ENCODE peak calls at places on chromosomes 3 and 15, in eight cellular contexts. One of them, this sample, is unnamed.

GRCh38 chr3:170869645-170870593 is at the start of gene RPL22L1:
- DNase-seq in heart left ventricle: peak; percentile 96
- DNase-seq in body of pancreas: peak; percentile 95
- DNase-seq in endothelial cell of umbilical vein: peak; percentile 94
- DNase-seq in erythroblast: no peak
- DNase-seq in IMR-90: peak; percentile 95
- DNase-seq in breast epithelium: peak; percentile 94
- DNase-seq in GM12878: peak; percentile 91
- DNase-seq in this sample: peak; percentile 97

GRCh38 chr3:155233213-155233612 is 60.3 kb downstream of the STRIT1 start:
- DNase-seq in heart left ventricle: peak; percentile 75
- DNase-seq in body of pancreas: peak; percentile 37
- DNase-seq in endothelial cell of umbilical vein: peak; percentile 14
- DNase-seq in erythroblast: no peak
- DNase-seq in IMR-90: peak; percentile 81
- DNase-seq in breast epithelium: no peak
- DNase-seq in GM12878: no peak
- DNase-seq in this sample: peak; percentile 80

GRCh38 chr3:119234610-119235009 is 6.1 kb downstream of the B4GALT4 start:
- DNase-seq in heart left ventricle: no peak
- DNase-seq in body of pancreas: no peak
- DNase-seq in endothelial cell of umbilical vein: no peak
- DNase-seq in erythroblast: no peak
- DNase-seq in IMR-90: no peak
- DNase-seq in breast epithelium: no peak
- DNase-seq in GM12878: no peak
- DNase-seq in this sample: no peak

GRCh38 chr15:91866371-91866905 is 12.9 kb downstream of the SLCO3A1 start:
- DNase-seq in heart left ventricle: no peak
- DNase-seq in body of pancreas: no peak
- DNase-seq in endothelial cell of umbilical vein: no peak
- DNase-seq in erythroblast: no peak
- DNase-seq in IMR-90: peak; percentile 22
- DNase-seq in breast epithelium: no peak
- DNase-seq in GM12878: no peak
- DNase-seq in this sample: no peak

GRCh38 chr15:26974120-26974780 is 3.3 kb downstream of the GABRG3 start:
- DNase-seq in heart left ventricle: no peak
- DNase-seq in body of pancreas: no peak
- DNase-seq in endothelial cell of umbilical vein: no peak
- DNase-seq in erythroblast: peak; percentile 2
- DNase-seq in IMR-90: peak; percentile 9
- DNase-seq in breast epithelium: no peak
- DNase-seq in GM12878: no peak
- DNase-seq in this sample: no peak

GRCh38 chr15:60584355-60585023 is 105.5 kb upstream of the ICE2 start:
- DNase-seq in heart left ventricle: no peak
- DNase-seq in body of pancreas: no peak
- DNase-seq in endothelial cell of umbilical vein: no peak
- DNase-seq in erythroblast: no peak
- DNase-seq in IMR-90: no peak
- DNase-seq in breast epithelium: no peak
- DNase-seq in GM12878: no peak
- DNase-seq in this sample: no peak

GRCh38 chr15:62462268-62462667 is 297.2 kb upstream of the C2CD4B start:
- DNase-seq in heart left ventricle: no peak
- DNase-seq in body of pancreas: peak; percentile 13
- DNase-seq in endothelial cell of umbilical vein: no peak
- DNase-seq in erythroblast: no peak
- DNase-seq in IMR-90: no peak
- DNase-seq in breast epithelium: no peak
- DNase-seq in GM12878: no peak
- DNase-seq in this sample: no peak

GRCh38 chr3:113498221-113499005 is 16.5 kb downstream of the SPICE1 start:
- DNase-seq in heart left ventricle: no peak
- DNase-seq in body of pancreas: no peak
- DNase-seq in endothelial cell of umbilical vein: peak; percentile 87
- DNase-seq in erythroblast: no peak
- DNase-seq in IMR-90: peak; percentile 87
- DNase-seq in breast epithelium: no peak
- DNase-seq in GM12878: no peak
- DNase-seq in this sample: no peak

GRCh38 chr3:72892081-72892763 is 4.4 kb downstream of the GXYLT2 start:
- DNase-seq in heart left ventricle: peak; percentile 52
- DNase-seq in body of pancreas: no peak
- DNase-seq in endothelial cell of umbilical vein: no peak
- DNase-seq in erythroblast: no peak
- DNase-seq in IMR-90: peak; percentile 94
- DNase-seq in breast epithelium: no peak
- DNase-seq in GM12878: no peak
- DNase-seq in this sample: peak; percentile 21

GRCh38 chr3:141486735-141487418 is at the start of gene RASA2:
- DNase-seq in heart left ventricle: peak; percentile 80
- DNase-seq in body of pancreas: peak; percentile 77
- DNase-seq in endothelial cell of umbilical vein: peak; percentile 59
- DNase-seq in erythroblast: peak; percentile 84
- DNase-seq in IMR-90: peak; percentile 66
- DNase-seq in breast epithelium: peak; percentile 64
- DNase-seq in GM12878: no peak
- DNase-seq in this sample: peak; percentile 75

GRCh38 chr3:117681619-117682018 is 972.0 kb downstream of the TUSC7 start:
- DNase-seq in heart left ventricle: no peak
- DNase-seq in body of pancreas: no peak
- DNase-seq in endothelial cell of umbilical vein: no peak
- DNase-seq in erythroblast: no peak
- DNase-seq in IMR-90: peak; percentile 87
- DNase-seq in breast epithelium: no peak
- DNase-seq in GM12878: no peak
- DNase-seq in this sample: no peak

GRCh38 chr3:71066356-71066755 is 517.2 kb downstream of the FOXP1 start:
- DNase-seq in heart left ventricle: no peak
- DNase-seq in body of pancreas: peak; percentile 57
- DNase-seq in endothelial cell of umbilical vein: peak; percentile 62
- DNase-seq in erythroblast: no peak
- DNase-seq in IMR-90: no peak
- DNase-seq in breast epithelium: no peak
- DNase-seq in GM12878: no peak
- DNase-seq in this sample: no peak

GRCh38 chr15:32870240-32871033 is 152.6 kb downstream of the GREM1 start:
- DNase-seq in heart left ventricle: no peak
- DNase-seq in body of pancreas: no peak
- DNase-seq in endothelial cell of umbilical vein: no peak
- DNase-seq in erythroblast: no peak
- DNase-seq in IMR-90: peak; percentile 100
- DNase-seq in breast epithelium: no peak
- DNase-seq in GM12878: peak; percentile 60
- DNase-seq in this sample: no peak

GRCh38 chr15:99347609-99348008 is 96.3 kb downstream of the LRRC28 start:
- DNase-seq in heart left ventricle: no peak
- DNase-seq in body of pancreas: no peak
- DNase-seq in endothelial cell of umbilical vein: no peak
- DNase-seq in erythroblast: no peak
- DNase-seq in IMR-90: peak; percentile 46
- DNase-seq in breast epithelium: no peak
- DNase-seq in GM12878: no peak
- DNase-seq in this sample: no peak

GRCh38 chr15:33451385-33451784 is 140.6 kb downstream of the RYR3 start:
- DNase-seq in heart left ventricle: no peak
- DNase-seq in body of pancreas: no peak
- DNase-seq in endothelial cell of umbilical vein: no peak
- DNase-seq in erythroblast: no peak
- DNase-seq in IMR-90: no peak
- DNase-seq in breast epithelium: no peak
- DNase-seq in GM12878: no peak
- DNase-seq in this sample: no peak

GRCh38 chr3:42501681-42502428 is 588 bp upstream of the VIPR1 start:
- DNase-seq in heart left ventricle: peak; percentile 78
- DNase-seq in body of pancreas: peak; percentile 73
- DNase-seq in endothelial cell of umbilical vein: peak; percentile 50
- DNase-seq in erythroblast: peak; percentile 44
- DNase-seq in IMR-90: peak; percentile 2
- DNase-seq in breast epithelium: peak; percentile 80
- DNase-seq in GM12878: no peak
- DNase-seq in this sample: peak; percentile 67

GRCh38 chr3:190497809-190498208 is 16.1 kb upstream of the IL1RAP start:
- DNase-seq in heart left ventricle: peak; percentile 67
- DNase-seq in body of pancreas: no peak
- DNase-seq in endothelial cell of umbilical vein: no peak
- DNase-seq in erythroblast: no peak
- DNase-seq in IMR-90: no peak
- DNase-seq in breast epithelium: no peak
- DNase-seq in GM12878: no peak
- DNase-seq in this sample: no peak

GRCh38 chr15:76178321-76178720 is 118.5 kb downstream of the TMEM266 start:
- DNase-seq in heart left ventricle: no peak
- DNase-seq in body of pancreas: no peak
- DNase-seq in endothelial cell of umbilical vein: no peak
- DNase-seq in erythroblast: no peak
- DNase-seq in IMR-90: no peak
- DNase-seq in breast epithelium: no peak
- DNase-seq in GM12878: no peak
- DNase-seq in this sample: no peak

GRCh38 chr3:36911990-36912804 is 32.7 kb downstream of the TRANK1 start:
- DNase-seq in heart left ventricle: no peak
- DNase-seq in body of pancreas: no peak
- DNase-seq in endothelial cell of umbilical vein: peak; percentile 20
- DNase-seq in erythroblast: peak; percentile 47
- DNase-seq in IMR-90: peak; percentile 94
- DNase-seq in breast epithelium: no peak
- DNase-seq in GM12878: peak; percentile 97
- DNase-seq in this sample: no peak

GRCh38 chr3:48563382-48563918 is at the start of gene UCN2:
- DNase-seq in heart left ventricle: no peak
- DNase-seq in body of pancreas: no peak
- DNase-seq in endothelial cell of umbilical vein: no peak
- DNase-seq in erythroblast: no peak
- DNase-seq in IMR-90: peak; percentile 21
- DNase-seq in breast epithelium: no peak
- DNase-seq in GM12878: no peak
- DNase-seq in this sample: no peak

DNA sequence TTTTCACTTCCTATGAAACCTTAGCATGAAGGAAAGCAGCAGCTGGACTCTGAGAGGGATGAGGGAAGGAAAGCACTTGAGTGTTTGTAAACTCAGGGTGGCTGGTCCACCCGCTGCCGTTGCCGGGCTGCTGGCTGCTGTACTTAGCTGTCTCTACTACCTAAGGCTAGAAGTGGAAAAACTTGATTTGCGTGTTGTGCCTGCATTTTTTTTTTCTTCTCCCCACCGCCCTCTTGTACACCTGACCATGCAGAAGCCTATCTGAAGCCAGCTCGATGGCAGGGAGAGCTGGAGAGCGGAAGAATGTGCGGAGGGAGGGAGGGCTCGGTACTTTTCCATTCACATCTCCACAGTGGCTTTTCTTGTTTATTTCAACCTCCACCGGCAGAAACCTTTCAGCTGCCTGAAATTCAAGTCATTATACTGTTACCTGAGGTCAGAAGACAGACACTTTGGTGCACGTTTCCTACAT is 4.8 kb upstream of the BCL6 start:
- DNase-seq in heart left ventricle: peak; percentile 51
- DNase-seq in body of pancreas: peak; percentile 89
- DNase-seq in endothelial cell of umbilical vein: peak; percentile 50
- DNase-seq in erythroblast: no peak
- DNase-seq in IMR-90: peak; percentile 42
- DNase-seq in breast epithelium: peak; percentile 76
- DNase-seq in GM12878: no peak
- DNase-seq in this sample: no peak
- TF ChIP-seq POLR2A in heart left ventricle: peak; percentile 23
- TF ChIP-seq POLR2A in body of pancreas: peak; percentile 87
- TF ChIP-seq POLR2A in endothelial cell of umbilical vein: no peak
- TF ChIP-seq POLR2A in erythroblast: no peak
- TF ChIP-seq POLR2A in IMR-90: no peak
- TF ChIP-seq POLR2A in breast epithelium: peak; percentile 65
- TF ChIP-seq POLR2A in GM12878: no peak
- TF ChIP-seq POLR2A in this sample: no peak

DNA sequence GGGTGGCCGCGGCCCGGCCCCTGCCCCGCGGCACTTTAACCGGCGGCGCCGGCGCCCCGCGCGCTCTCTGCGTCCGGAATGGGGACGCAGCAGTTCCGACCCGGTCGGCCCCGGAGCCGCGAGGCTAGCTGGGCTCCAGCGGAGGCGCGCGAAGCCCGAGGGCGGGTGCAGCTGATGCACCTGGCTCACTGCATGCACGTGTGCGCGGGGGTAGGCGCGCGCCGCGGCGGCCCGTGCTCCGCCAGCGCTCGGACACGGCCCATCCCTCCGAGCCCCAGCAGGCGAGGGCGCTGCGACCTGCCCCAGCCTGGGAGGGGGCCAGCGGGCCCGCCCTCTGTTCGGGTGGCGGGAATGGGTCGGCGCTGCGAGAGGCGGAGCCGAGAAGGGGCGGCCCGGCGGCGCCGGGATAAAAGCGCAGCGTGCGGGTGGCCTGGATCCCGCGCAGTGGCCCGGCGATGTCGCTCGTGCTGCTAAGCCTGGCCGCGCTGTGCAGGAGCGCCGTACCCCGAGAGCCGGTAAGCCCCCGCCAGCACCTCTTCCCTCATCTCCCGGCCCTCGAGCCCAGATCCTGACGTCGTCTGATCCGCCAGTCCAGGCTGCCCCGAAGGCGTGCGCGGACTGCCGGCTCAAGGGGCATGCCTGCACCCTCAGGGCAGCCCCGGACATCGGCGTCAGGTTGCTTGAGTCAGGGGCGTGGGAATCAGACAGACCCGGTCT is at the start of the genes CHDH and IL17RB:
- DNase-seq in heart left ventricle: peak; percentile 63
- DNase-seq in body of pancreas: peak; percentile 92
- DNase-seq in endothelial cell of umbilical vein: peak; percentile 6
- DNase-seq in erythroblast: peak; percentile 50
- DNase-seq in IMR-90: no peak
- DNase-seq in breast epithelium: peak; percentile 87
- DNase-seq in GM12878: no peak
- DNase-seq in this sample: peak; percentile 77
- TF ChIP-seq POLR2A in heart left ventricle: no peak
- TF ChIP-seq POLR2A in body of pancreas: peak; percentile 78
- TF ChIP-seq POLR2A in endothelial cell of umbilical vein: no peak
- TF ChIP-seq POLR2A in erythroblast: no peak
- TF ChIP-seq POLR2A in IMR-90: no peak
- TF ChIP-seq POLR2A in breast epithelium: no peak
- TF ChIP-seq POLR2A in GM12878: peak; percentile 58
- TF ChIP-seq POLR2A in this sample: no peak

GRCh38 chr15:39580630-39581500 is at the start of gene THBS1:
- DNase-seq in heart left ventricle: peak; percentile 85
- DNase-seq in body of pancreas: peak; percentile 76
- DNase-seq in endothelial cell of umbilical vein: peak; percentile 98
- DNase-seq in erythroblast: peak; percentile 29
- DNase-seq in IMR-90: peak; percentile 95
- DNase-seq in breast epithelium: peak; percentile 82
- DNase-seq in GM12878: no peak
- DNase-seq in this sample: peak; percentile 67
- TF ChIP-seq POLR2A in heart left ventricle: peak; percentile 98
- TF ChIP-seq POLR2A in body of pancreas: peak; percentile 89
- TF ChIP-seq POLR2A in endothelial cell of umbilical vein: peak; percentile 100
- TF ChIP-seq POLR2A in erythroblast: no peak
- TF ChIP-seq POLR2A in IMR-90: peak; percentile 100
- TF ChIP-seq POLR2A in breast epithelium: peak; percentile 88
- TF ChIP-seq POLR2A in GM12878: no peak
- TF ChIP-seq POLR2A in this sample: no peak

DNA sequence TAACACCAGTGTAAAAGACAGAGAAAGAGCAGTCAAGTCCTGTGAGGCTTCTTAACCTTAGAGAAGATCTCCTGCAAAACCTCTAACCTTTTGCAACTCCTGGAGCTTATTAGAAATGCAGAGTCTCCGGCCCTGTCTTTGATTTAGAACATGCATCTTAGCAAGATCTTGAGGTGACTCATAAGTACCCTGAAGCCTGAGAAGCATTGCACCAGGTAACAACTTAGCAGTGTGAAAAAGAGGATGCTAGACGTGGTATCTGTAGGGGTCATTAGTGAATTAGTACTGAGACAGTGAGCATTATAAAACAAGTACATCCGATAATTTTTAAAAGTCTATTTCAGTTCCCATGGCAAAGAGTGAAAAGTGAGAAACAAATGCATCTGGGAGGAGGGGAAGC is 128.4 kb upstream of the IL12A start:
- DNase-seq in heart left ventricle: no peak
- DNase-seq in body of pancreas: no peak
- DNase-seq in endothelial cell of umbilical vein: no peak
- DNase-seq in erythroblast: no peak
- DNase-seq in IMR-90: no peak
- DNase-seq in breast epithelium: no peak
- DNase-seq in GM12878: no peak
- DNase-seq in this sample: no peak
- TF ChIP-seq POLR2A in heart left ventricle: no peak
- TF ChIP-seq POLR2A in body of pancreas: no peak
- TF ChIP-seq POLR2A in endothelial cell of umbilical vein: no peak
- TF ChIP-seq POLR2A in erythroblast: no peak
- TF ChIP-seq POLR2A in IMR-90: no peak
- TF ChIP-seq POLR2A in breast epithelium: no peak
- TF ChIP-seq POLR2A in GM12878: no peak
- TF ChIP-seq POLR2A in this sample: no peak